ENCODE peak calls at places on chromosomes 13 and 19, in six cellular contexts. T is T-helper 9 cell, E is sciatic nerve, Q is astrocyte, R is NCI-H187 treated with DMSO at 0.1 percent for 48 hours, F is mesothelial cell of epicardium. V is an unnamed sample.

GRCh38 chr13:92806215-92806614 is 420.4 kb upstream of the GPC6 start:
- DNase-seq in E (no peak), R (no peak), F (no peak), T (no peak), Q (peak), V (no peak)

GRCh38 chr13:21137696-21138095 is 38.7 kb downstream of the SKA3 start:
- DNase-seq in R (no peak), Q (peak), E (no peak), F (no peak), T (no peak), V (no peak)

GRCh38 chr19:3810708-3811355 is 24.7 kb upstream of the MATK start:
- DNase-seq in R (no peak), F (no peak), E (no peak), T (no peak), Q (no peak), V (no peak)

GRCh38 chr19:27718262-27718661 is 1494.7 kb downstream of the UQCRFS1 start:
- DNase-seq in T (no peak), R (no peak), Q (no peak), F (no peak), E (no peak), V (no peak)

GRCh38 chr19:11291991-11292390 is 4.0 kb upstream of the TSPAN16 start:
- DNase-seq in R (no peak), T (no peak), E (no peak), Q (no peak), F (no peak), V (no peak)

GRCh38 chr13:46296920-46297319 is 85.2 kb downstream of the LRRC63 start:
- DNase-seq in R (no peak), F (no peak), Q (peak), T (no peak), E (no peak), V (peak)

GRCh38 chr13:81017525-81018152 is 676.7 kb upstream of the SPRY2 start:
- DNase-seq in F (no peak), Q (peak), T (no peak), E (no peak), R (no peak), V (no peak)

GRCh38 chr19:29308977-29309520 is 96.1 kb upstream of the UQCRFS1 start:
- DNase-seq in E (no peak), R (peak), F (no peak), Q (no peak), T (no peak), V (peak)